ENCODE peak calls at places on chromosome 11, in seven cellular contexts. I is OCI-LY7, K is psoas muscle, R is progenitor cell of endocrine pancreas, L is endothelial cell of umbilical vein, T is pancreas, M is H9. A is an unnamed sample.

GRCh38 chr11:77207019-77207485 is 79.0 kb downstream of the MYO7A start:
- DNase-seq in M (peak), K (no peak), L (no peak), I (no peak), T (no peak), R (no peak), A (peak)

GRCh38 chr11:846496-847098 is 3.9 kb downstream of the TSPAN4 start:
- DNase-seq in K (no peak), L (no peak), I (no peak), R (no peak), T (no peak), M (no peak), A (no peak)

GRCh38 chr11:19715373-19715772 is 2.7 kb downstream of the NAV2 start:
- DNase-seq in L (peak), R (no peak), M (no peak), K (no peak), T (no peak), I (no peak), A (no peak)

GRCh38 chr11:34987617-34988016 is 71.2 kb downstream of the PDHX start:
- DNase-seq in R (no peak), L (no peak), T (no peak), I (no peak), K (no peak), M (no peak), A (no peak)

GRCh38 chr11:44258839-44259420 is 51.0 kb downstream of the ALX4 start:
- DNase-seq in K (no peak), T (no peak), I (no peak), M (no peak), L (no peak), R (no peak), A (no peak)

GRCh38 chr11:10497371-10498021 is 42.4 kb downstream of the AMPD3 start:
- DNase-seq in K (no peak), R (no peak), L (no peak), I (no peak), M (no peak), T (no peak), A (no peak)

GRCh38 chr11:3627291-3627690 is 14.5 kb downstream of the ART5 start:
- DNase-seq in L (no peak), R (no peak), K (peak), I (no peak), M (no peak), T (no peak), A (no peak)

GRCh38 chr11:128776434-128777284 is 82.8 kb downstream of the FLI1 start:
- DNase-seq in T (peak), L (no peak), R (peak), M (peak), K (peak), I (peak), A (peak)

GRCh38 chr11:114774599-114775365 is 96.5 kb downstream of the NXPE2 start:
- DNase-seq in R (peak), K (peak), I (peak), M (peak), L (peak), T (no peak), A (peak)

GRCh38 chr11:1573077-1573846 is 1.2 kb upstream of the DUSP8 start:
- DNase-seq in I (no peak), R (no peak), K (no peak), L (no peak), M (no peak), T (peak), A (no peak)

GRCh38 chr11:108929241-108929640 is 264.4 kb downstream of the DDX10 start:
- DNase-seq in T (no peak), L (peak), R (no peak), M (no peak), K (no peak), I (no peak), A (no peak)

GRCh38 chr11:123473941-123474668 is 44.0 kb downstream of the GRAMD1B start:
- DNase-seq in I (no peak), T (no peak), L (peak), R (no peak), M (no peak), K (no peak), A (no peak)

GRCh38 chr11:98732947-98733346 is 287.8 kb upstream of the CNTN5 start:
- DNase-seq in M (no peak), K (no peak), R (no peak), I (no peak), L (no peak), T (no peak), A (no peak)

GRCh38 chr11:1031121-1031899 is 5.2 kb downstream of the MUC6 start:
- DNase-seq in M (no peak), T (no peak), L (no peak), R (no peak), I (no peak), K (no peak), A (no peak)

GRCh38 chr11:75475767-75476650 is 43.0 kb upstream of the KLHL35 start:
- DNase-seq in R (no peak), T (peak), M (no peak), K (peak), L (no peak), I (peak), A (no peak)

GRCh38 chr11:1563149-1563638 is 8.9 kb downstream of the DUSP8 start:
- DNase-seq in I (no peak), T (no peak), K (peak), R (no peak), M (peak), L (no peak), A (peak)

GRCh38 chr11:123454060-123454651 is 24.1 kb downstream of the GRAMD1B start:
- DNase-seq in T (no peak), M (no peak), L (peak), K (no peak), R (no peak), I (no peak), A (no peak)

GRCh38 chr11:77879218-77879617 is 58.3 kb downstream of the AAMDC start:
- DNase-seq in L (no peak), K (peak), M (no peak), R (no peak), T (peak), I (peak), A (no peak)

GRCh38 chr11:73154178-73154577 is 12.1 kb upstream of the FCHSD2 start:
- DNase-seq in L (no peak), K (no peak), I (peak), R (no peak), M (no peak), T (no peak), A (no peak)

GRCh38 chr11:128515766-128516466 is 71.4 kb downstream of the ETS1 start:
- DNase-seq in K (no peak), T (no peak), I (no peak), R (no peak), L (no peak), M (no peak), A (no peak)

GRCh38 chr11:63901660-63902059 is 15.3 kb downstream of the RCOR2 start:
- DNase-seq in K (no peak), T (no peak), I (no peak), M (no peak), L (no peak), R (no peak), A (no peak)
- TF ChIP-seq CTCF in K (no peak), T (no peak), I (peak), M (peak), L (peak), R (peak), A (peak)

GRCh38 chr11:93131709-93132108 is 66.1 kb downstream of the SLC36A4 start:
- DNase-seq in K (no peak), M (no peak), R (no peak), L (peak), I (peak), T (no peak), A (no peak)
- TF ChIP-seq CTCF in K (no peak), M (peak), R (peak), L (no peak), I (peak), T (no peak), A (no peak)

DNA sequence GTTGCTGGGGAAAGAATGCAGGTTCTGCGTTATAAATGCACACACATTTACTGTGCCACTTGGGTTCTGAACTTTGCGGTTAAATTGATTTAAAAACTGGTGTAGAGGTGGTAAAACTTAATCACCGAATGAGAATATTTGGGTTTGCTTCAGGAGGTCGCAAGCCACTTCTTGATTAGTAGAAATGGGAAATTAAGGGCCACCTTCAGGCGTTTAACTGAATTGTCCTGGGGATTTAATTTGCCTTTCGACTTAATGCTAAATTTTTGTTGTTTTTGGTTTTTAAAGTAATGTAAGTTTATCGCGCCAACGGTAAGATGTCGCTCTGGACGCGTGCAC is 460 bp upstream of the NCR3LG1 start:
- DNase-seq in R (no peak), I (no peak), L (no peak), K (no peak), T (no peak), M (no peak), A (no peak)
- TF ChIP-seq CTCF in R (peak), I (peak), L (no peak), K (no peak), T (no peak), M (peak), A (peak)

DNA sequence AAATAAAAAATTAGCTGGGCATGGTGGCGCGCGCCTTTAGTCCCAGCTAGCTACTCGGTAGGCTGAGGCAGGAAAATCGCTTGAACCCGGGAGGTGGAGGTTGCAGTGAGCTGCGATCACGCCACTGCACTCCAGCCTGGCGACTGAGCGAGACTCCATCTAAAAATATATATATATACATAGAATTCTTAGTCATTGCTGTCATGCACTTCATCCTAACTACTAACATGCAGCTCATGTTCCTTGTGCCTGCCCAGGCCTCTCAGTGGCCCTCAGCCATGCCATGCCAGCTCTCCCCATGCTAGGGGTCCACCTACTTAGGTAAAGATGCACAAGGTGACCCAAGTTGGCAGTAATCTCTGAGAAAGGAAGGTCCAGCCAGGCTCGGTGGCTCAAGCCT is 3.1 kb downstream of the CYB561A3 start:
- DNase-seq in T (no peak), R (no peak), L (no peak), I (no peak), M (no peak), K (no peak), A (no peak)
- TF ChIP-seq CTCF in T (no peak), R (no peak), L (no peak), I (no peak), M (no peak), K (no peak), A (no peak)

DNA sequence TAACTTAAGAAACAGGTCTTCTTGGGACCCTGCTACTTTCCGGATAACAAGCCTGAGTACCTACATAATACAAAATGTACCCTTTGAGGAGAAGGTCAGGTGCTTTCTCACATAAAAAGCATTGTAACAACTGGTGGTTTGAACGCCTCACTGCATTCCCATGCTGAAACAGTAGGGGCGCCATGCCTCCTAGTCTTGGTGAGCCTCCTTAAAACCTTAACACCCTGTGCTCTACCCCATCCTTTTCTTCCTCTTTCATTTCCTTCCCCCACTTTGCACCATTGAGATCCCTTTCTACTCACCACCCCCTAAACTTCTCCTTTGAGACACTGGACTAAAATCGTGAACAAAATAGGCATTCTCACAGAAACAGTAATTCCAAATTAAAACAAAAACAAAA is 729.3 kb downstream of the NTM start:
- DNase-seq in K (no peak), R (no peak), L (no peak), I (peak), T (no peak), M (peak), A (peak)
- TF ChIP-seq CTCF in K (no peak), R (peak), L (peak), I (peak), T (no peak), M (peak), A (peak)

DNA sequence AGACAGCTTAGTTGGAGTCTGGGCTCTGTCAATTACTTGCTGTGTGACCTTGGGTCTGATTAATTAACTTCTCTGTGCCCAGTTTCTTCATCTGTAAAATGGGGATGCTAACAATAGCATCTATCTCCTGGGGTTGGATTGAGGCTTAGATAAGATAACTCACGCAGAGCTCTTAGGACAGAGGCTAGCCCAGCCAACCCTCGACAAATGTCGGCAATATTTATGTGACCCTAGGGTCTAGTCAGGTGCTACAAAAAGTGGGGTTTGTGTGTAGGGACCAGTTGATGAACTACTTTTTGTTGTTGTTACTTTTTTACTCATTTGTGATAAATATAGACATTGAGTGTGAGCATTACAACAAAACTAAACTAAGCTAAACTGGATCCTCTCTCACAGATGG is 22.4 kb downstream of the SYT13 start:
- DNase-seq in T (no peak), M (no peak), K (no peak), L (no peak), R (no peak), I (no peak), A (no peak)
- TF ChIP-seq CTCF in T (no peak), M (no peak), K (no peak), L (no peak), R (no peak), I (no peak), A (no peak)